ENCODE peak calls at places on chromosomes 6 and 20, in nine cellular contexts. M is GM04503, A is trophoblast cell, P is right lobe of liver, Q is fibroblast of the conjunctiva, O is prostate gland, N is cardiac muscle cell, G is progenitor cell of endocrine pancreas, V is midbrain. U is an unnamed sample.

GRCh38 chr20:51345601-51346101 is 196.9 kb downstream of the NFATC2 start:
- DNase-seq in N (no peak), Q (peak; percentile 55), O (no peak), G (no peak), V (no peak), A (peak; percentile 79), P (no peak), M (no peak), U (no peak)

GRCh38 chr6:167797079-167797870 is 29.4 kb upstream of the AFDN start:
- DNase-seq in O (no peak), V (no peak), Q (no peak), A (peak; percentile 94), P (peak; percentile 69), G (no peak), M (no peak), N (no peak), U (no peak)

GRCh38 chr6:161168281-161168891 is 105.5 kb downstream of the AGPAT4 start:
- DNase-seq in Q (peak; percentile 93), N (no peak), V (peak; percentile 18), O (no peak), P (peak; percentile 48), M (peak; percentile 80), A (no peak), G (no peak), U (peak; percentile 89)

GRCh38 chr20:11260611-11261010 is 586.8 kb upstream of the JAG1 start:
- DNase-seq in P (no peak), Q (no peak), A (no peak), V (no peak), O (no peak), N (no peak), G (no peak), M (no peak), U (no peak)

GRCh38 chr6:11495565-11496145 is 41.9 kb upstream of the TMEM170B start:
- DNase-seq in O (no peak), P (no peak), Q (no peak), G (no peak), V (no peak), M (no peak), A (no peak), N (no peak), U (peak; percentile 54)

GRCh38 chr6:84842526-84843161 is 78.2 kb upstream of the TBX18 start:
- DNase-seq in G (no peak), O (no peak), Q (no peak), A (no peak), P (no peak), V (no peak), N (no peak), M (no peak), U (no peak)

GRCh38 chr20:24109537-24109936 is 121.0 kb upstream of the GGTLC1 start:
- DNase-seq in V (no peak), G (no peak), O (no peak), A (no peak), Q (no peak), N (no peak), M (no peak), P (no peak), U (no peak)

GRCh38 chr6:20302702-20303251 is 90.5 kb upstream of the MBOAT1 start:
- DNase-seq in P (no peak), O (no peak), V (no peak), G (no peak), M (no peak), A (no peak), N (peak; percentile 39), Q (no peak), U (no peak)

GRCh38 chr6:10567256-10568041 is 46.3 kb downstream of the GCNT2 start:
- DNase-seq in O (no peak), M (no peak), Q (no peak), N (no peak), G (no peak), V (no peak), A (peak; percentile 47), P (no peak), U (no peak)

GRCh38 chr20:32465092-32465900 is 107.2 kb downstream of the ASXL1 start:
- DNase-seq in V (no peak), A (peak; percentile 30), O (no peak), N (no peak), M (no peak), G (no peak), P (peak; percentile 95), Q (peak; percentile 21), U (no peak)

GRCh38 chr20:57181639-57182038 is 84.8 kb downstream of the BMP7 start:
- DNase-seq in N (no peak), O (no peak), V (no peak), P (no peak), M (no peak), G (no peak), Q (no peak), A (no peak), U (no peak)

GRCh38 chr6:158039571-158040050 is 57.9 kb downstream of the SYNJ2 start:
- DNase-seq in G (no peak), N (no peak), A (peak; percentile 45), P (no peak), Q (no peak), V (peak; percentile 34), M (no peak), O (no peak), U (peak; percentile 87)

GRCh38 chr6:129543981-129544380 is 166.0 kb downstream of the ARHGAP18 start:
- DNase-seq in G (no peak), M (no peak), A (no peak), O (no peak), P (no peak), N (no peak), Q (no peak), V (no peak), U (no peak)

GRCh38 chr6:5517781-5518180 is 256.5 kb downstream of the FARS2 start:
- DNase-seq in M (no peak), V (no peak), A (no peak), N (no peak), G (no peak), Q (no peak), P (no peak), O (no peak), U (no peak)

GRCh38 chr6:4291453-4292403 is 156.4 kb upstream of the ECI2 start:
- DNase-seq in N (no peak), P (no peak), G (no peak), V (no peak), A (peak; percentile 72), M (no peak), Q (no peak), O (no peak), U (no peak)

GRCh38 chr20:48986899-48987298 is 59.2 kb upstream of the CSE1L start:
- DNase-seq in A (no peak), V (peak; percentile 24), Q (no peak), P (no peak), O (no peak), M (no peak), G (no peak), N (no peak), U (peak; percentile 8)

GRCh38 chr6:148629197-148629909 is 117.5 kb upstream of the UST start:
- DNase-seq in P (no peak), N (no peak), A (no peak), M (peak; percentile 74), V (no peak), Q (no peak), G (no peak), O (no peak), U (no peak)

GRCh38 chr20:872855-873520 is 39.5 kb downstream of the FAM110A start:
- DNase-seq in N (peak; percentile 31), M (no peak), O (no peak), A (no peak), Q (no peak), G (no peak), V (no peak), P (no peak), U (no peak)

GRCh38 chr6:15621203-15622044 is 41.4 kb downstream of the DTNBP1 start:
- DNase-seq in M (no peak), A (peak; percentile 27), N (peak; percentile 57), P (peak; percentile 54), O (no peak), Q (no peak), G (no peak), V (peak; percentile 35), U (peak; percentile 93)

GRCh38 chr6:6975395-6976111 is 132.2 kb upstream of the RREB1 start:
- DNase-seq in A (no peak), V (no peak), G (no peak), M (no peak), O (no peak), P (no peak), Q (no peak), N (peak; percentile 31), U (no peak)

GRCh38 chr6:166877906-166878305 is 78.4 kb downstream of the RNASET2 start:
- DNase-seq in P (no peak), N (no peak), A (peak; percentile 77), O (no peak), M (no peak), Q (no peak), V (no peak), G (no peak), U (no peak)

GRCh38 chr6:152146385-152146784 is 338.9 kb downstream of the ESR1 start:
- DNase-seq in V (no peak), A (no peak), P (no peak), O (no peak), Q (no peak), M (peak; percentile 65), G (no peak), N (no peak), U (no peak)

GRCh38 chr20:41123636-41124035 is 13.7 kb upstream of the PLCG1 start:
- DNase-seq in Q (no peak), P (no peak), N (no peak), V (no peak), A (no peak), G (no peak), M (no peak), O (no peak), U (no peak)

GRCh38 chr6:153125032-153125431 is 6.0 kb downstream of the RGS17 start:
- DNase-seq in M (no peak), P (no peak), O (no peak), Q (no peak), V (no peak), A (no peak), G (no peak), N (no peak), U (no peak)

GRCh38 chr20:31908016-31908415 is 37.6 kb downstream of the TTLL9 start:
- DNase-seq in G (no peak), N (no peak), O (no peak), V (no peak), Q (no peak), A (no peak), P (no peak), M (no peak), U (no peak)

GRCh38 chr6:6600865-6601264 is 12.3 kb downstream of the LY86 start:
- DNase-seq in O (no peak), Q (no peak), P (no peak), A (no peak), G (no peak), M (no peak), V (no peak), N (no peak), U (no peak)

GRCh38 chr6:132611616-132612015 is 12.5 kb downstream of the TAAR2 start:
- DNase-seq in A (no peak), G (no peak), N (no peak), M (no peak), O (no peak), V (no peak), P (no peak), Q (no peak), U (no peak)

GRCh38 chr6:142925575-142926110 is 19.3 kb downstream of the HIVEP2 start:
- DNase-seq in V (no peak), M (no peak), N (no peak), Q (peak; percentile 59), A (no peak), O (no peak), G (no peak), P (no peak), U (no peak)

U was measured in G401.